ENCODE peak calls at places on chromosomes 4 and X, in nine cellular contexts. One of them, this sample, is unnamed.

GRCh38 chr4:113146876-113147358 is 97.5 kb downstream of the ANK2 start:
- DNase-seq in osteocyte: no peak
- DNase-seq in heart right ventricle: no peak
- DNase-seq in HepG2: peak; percentile 73
- DNase-seq in fibroblast of the aortic adventitia: peak; percentile 50
- DNase-seq in tibial nerve: no peak
- DNase-seq in mammary epithelial cell: no peak
- DNase-seq in GM12864: no peak
- DNase-seq in A549: no peak
- DNase-seq in this sample: no peak

GRCh38 chr4:8189551-8190466 is 9.3 kb upstream of the SH3TC1 start:
- DNase-seq in osteocyte: no peak
- DNase-seq in heart right ventricle: no peak
- DNase-seq in HepG2: no peak
- DNase-seq in fibroblast of the aortic adventitia: no peak
- DNase-seq in tibial nerve: no peak
- DNase-seq in mammary epithelial cell: no peak
- DNase-seq in GM12864: no peak
- DNase-seq in A549: no peak
- DNase-seq in this sample: no peak

GRCh38 chr4:4914059-4914820 is 54.8 kb downstream of the MSX1 start:
- DNase-seq in osteocyte: peak; percentile 64
- DNase-seq in heart right ventricle: no peak
- DNase-seq in HepG2: no peak
- DNase-seq in fibroblast of the aortic adventitia: peak; percentile 86
- DNase-seq in tibial nerve: peak; percentile 34
- DNase-seq in mammary epithelial cell: peak; percentile 32
- DNase-seq in GM12864: no peak
- DNase-seq in A549: no peak
- DNase-seq in this sample: no peak

GRCh38 chr4:174377613-174378012 is 93.9 kb downstream of the CEP44 start:
- DNase-seq in osteocyte: no peak
- DNase-seq in heart right ventricle: no peak
- DNase-seq in HepG2: peak; percentile 30
- DNase-seq in fibroblast of the aortic adventitia: peak; percentile 14
- DNase-seq in tibial nerve: no peak
- DNase-seq in mammary epithelial cell: peak; percentile 17
- DNase-seq in GM12864: no peak
- DNase-seq in A549: no peak
- DNase-seq in this sample: no peak

GRCh38 chrX:135345328-135345645 is 36.0 kb downstream of the ETDC start:
- DNase-seq in osteocyte: no peak
- DNase-seq in heart right ventricle: peak; percentile 48
- DNase-seq in HepG2: no peak
- DNase-seq in fibroblast of the aortic adventitia: peak; percentile 67
- DNase-seq in tibial nerve: peak; percentile 42
- DNase-seq in mammary epithelial cell: peak; percentile 29
- DNase-seq in GM12864: no peak
- DNase-seq in A549: peak; percentile 5
- DNase-seq in this sample: no peak

GRCh38 chr4:73341454-73341853 is 62.6 kb upstream of the ALB start:
- DNase-seq in osteocyte: no peak
- DNase-seq in heart right ventricle: no peak
- DNase-seq in HepG2: peak; percentile 85
- DNase-seq in fibroblast of the aortic adventitia: peak; percentile 82
- DNase-seq in tibial nerve: no peak
- DNase-seq in mammary epithelial cell: peak; percentile 51
- DNase-seq in GM12864: no peak
- DNase-seq in A549: peak; percentile 15
- DNase-seq in this sample: no peak

GRCh38 chrX:68832516-68833447 is 4.0 kb downstream of the EFNB1 start:
- DNase-seq in osteocyte: peak; percentile 81
- DNase-seq in heart right ventricle: no peak
- DNase-seq in HepG2: no peak
- DNase-seq in fibroblast of the aortic adventitia: no peak
- DNase-seq in tibial nerve: no peak
- DNase-seq in mammary epithelial cell: no peak
- DNase-seq in GM12864: no peak
- DNase-seq in A549: no peak
- DNase-seq in this sample: no peak

GRCh38 chr4:37953620-37954325 is 6.4 kb upstream of the PTTG2 start:
- DNase-seq in osteocyte: no peak
- DNase-seq in heart right ventricle: no peak
- DNase-seq in HepG2: peak; percentile 18
- DNase-seq in fibroblast of the aortic adventitia: peak; percentile 37
- DNase-seq in tibial nerve: no peak
- DNase-seq in mammary epithelial cell: no peak
- DNase-seq in GM12864: no peak
- DNase-seq in A549: no peak
- DNase-seq in this sample: no peak

GRCh38 chr4:182015893-182016292 is 227.3 kb upstream of the TENM3 start:
- DNase-seq in osteocyte: no peak
- DNase-seq in heart right ventricle: no peak
- DNase-seq in HepG2: no peak
- DNase-seq in fibroblast of the aortic adventitia: no peak
- DNase-seq in tibial nerve: no peak
- DNase-seq in mammary epithelial cell: peak; percentile 37
- DNase-seq in GM12864: peak; percentile 15
- DNase-seq in A549: no peak
- DNase-seq in this sample: no peak

GRCh38 chr4:10074076-10074766 is 42.4 kb downstream of the WDR1 start:
- DNase-seq in osteocyte: no peak
- DNase-seq in heart right ventricle: no peak
- DNase-seq in HepG2: no peak
- DNase-seq in fibroblast of the aortic adventitia: no peak
- DNase-seq in tibial nerve: no peak
- DNase-seq in mammary epithelial cell: no peak
- DNase-seq in GM12864: no peak
- DNase-seq in A549: no peak
- DNase-seq in this sample: no peak

GRCh38 chr4:82842593-82842992 is 44.0 kb upstream of the SCD5 start:
- DNase-seq in osteocyte: no peak
- DNase-seq in heart right ventricle: no peak
- DNase-seq in HepG2: peak; percentile 13
- DNase-seq in fibroblast of the aortic adventitia: peak; percentile 20
- DNase-seq in tibial nerve: no peak
- DNase-seq in mammary epithelial cell: no peak
- DNase-seq in GM12864: no peak
- DNase-seq in A549: peak; percentile 6
- DNase-seq in this sample: no peak

GRCh38 chrX:18793601-18794089 is 86.2 kb downstream of the PPEF1 start:
- DNase-seq in osteocyte: no peak
- DNase-seq in heart right ventricle: no peak
- DNase-seq in HepG2: peak; percentile 1
- DNase-seq in fibroblast of the aortic adventitia: no peak
- DNase-seq in tibial nerve: no peak
- DNase-seq in mammary epithelial cell: no peak
- DNase-seq in GM12864: no peak
- DNase-seq in A549: peak; percentile 18
- DNase-seq in this sample: no peak

GRCh38 chr4:17762705-17763104 is 18.7 kb downstream of the FAM184B start:
- DNase-seq in osteocyte: no peak
- DNase-seq in heart right ventricle: no peak
- DNase-seq in HepG2: peak; percentile 25
- DNase-seq in fibroblast of the aortic adventitia: peak; percentile 50
- DNase-seq in tibial nerve: no peak
- DNase-seq in mammary epithelial cell: peak; percentile 67
- DNase-seq in GM12864: no peak
- DNase-seq in A549: no peak
- DNase-seq in this sample: no peak

GRCh38 chr4:151129801-151130200 is 30.4 kb downstream of the RPS3A start:
- DNase-seq in osteocyte: no peak
- DNase-seq in heart right ventricle: no peak
- DNase-seq in HepG2: no peak
- DNase-seq in fibroblast of the aortic adventitia: no peak
- DNase-seq in tibial nerve: no peak
- DNase-seq in mammary epithelial cell: no peak
- DNase-seq in GM12864: no peak
- DNase-seq in A549: no peak
- DNase-seq in this sample: no peak

DNA sequence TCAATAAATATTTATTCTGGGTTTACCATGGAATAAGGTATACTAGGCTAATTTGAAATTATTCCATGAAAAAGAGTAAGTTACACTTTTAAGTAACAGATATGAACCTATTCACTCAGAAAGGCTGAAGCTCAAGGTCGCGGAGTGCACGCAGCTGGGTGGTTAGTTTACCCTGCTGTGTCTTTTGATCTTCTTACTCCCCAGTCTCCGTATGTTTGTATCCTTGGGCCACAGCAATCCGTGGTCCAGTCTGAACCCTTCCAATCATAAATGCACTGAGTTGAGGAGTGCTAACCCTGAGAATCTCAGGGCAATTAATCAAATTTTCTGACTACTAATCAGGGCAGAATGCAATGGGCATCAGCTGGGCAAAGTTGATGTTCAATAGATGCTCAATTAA is 33.9 kb downstream of the RPS3A start:
- DNase-seq in osteocyte: no peak
- DNase-seq in heart right ventricle: no peak
- DNase-seq in HepG2: no peak
- DNase-seq in fibroblast of the aortic adventitia: no peak
- DNase-seq in tibial nerve: no peak
- DNase-seq in mammary epithelial cell: no peak
- DNase-seq in GM12864: no peak
- DNase-seq in A549: no peak
- DNase-seq in this sample: no peak
- TF ChIP-seq CTCF in osteocyte: no peak
- TF ChIP-seq CTCF in heart right ventricle: no peak
- TF ChIP-seq CTCF in HepG2: no peak
- TF ChIP-seq CTCF in fibroblast of the aortic adventitia: no peak
- TF ChIP-seq CTCF in tibial nerve: no peak
- TF ChIP-seq CTCF in mammary epithelial cell: no peak
- TF ChIP-seq CTCF in GM12864: no peak
- TF ChIP-seq CTCF in A549: no peak
- TF ChIP-seq CTCF in this sample: no peak

GRCh38 chrX:8845060-8845459 is 43.9 kb upstream of the FAM9A start:
- DNase-seq in osteocyte: no peak
- DNase-seq in heart right ventricle: no peak
- DNase-seq in HepG2: no peak
- DNase-seq in fibroblast of the aortic adventitia: peak; percentile 19
- DNase-seq in tibial nerve: no peak
- DNase-seq in mammary epithelial cell: no peak
- DNase-seq in GM12864: no peak
- DNase-seq in A549: peak; percentile 62
- DNase-seq in this sample: no peak
- TF ChIP-seq CTCF in osteocyte: peak; percentile 8
- TF ChIP-seq CTCF in heart right ventricle: no peak
- TF ChIP-seq CTCF in HepG2: no peak
- TF ChIP-seq CTCF in fibroblast of the aortic adventitia: peak; percentile 5
- TF ChIP-seq CTCF in tibial nerve: no peak
- TF ChIP-seq CTCF in mammary epithelial cell: peak; percentile 4
- TF ChIP-seq CTCF in GM12864: no peak
- TF ChIP-seq CTCF in A549: peak; percentile 16
- TF ChIP-seq CTCF in this sample: no peak

GRCh38 chrX:120999413-120999812 is 13.9 kb upstream of the CT47A1 start:
- DNase-seq in osteocyte: no peak
- DNase-seq in heart right ventricle: no peak
- DNase-seq in HepG2: no peak
- DNase-seq in fibroblast of the aortic adventitia: no peak
- DNase-seq in tibial nerve: no peak
- DNase-seq in mammary epithelial cell: no peak
- DNase-seq in GM12864: no peak
- DNase-seq in A549: no peak
- DNase-seq in this sample: no peak

GRCh38 chrX:121000589-121000988 is 15.0 kb upstream of the CT47A1 start:
- DNase-seq in osteocyte: no peak
- DNase-seq in heart right ventricle: no peak
- DNase-seq in HepG2: peak; percentile 30
- DNase-seq in fibroblast of the aortic adventitia: peak; percentile 22
- DNase-seq in tibial nerve: no peak
- DNase-seq in mammary epithelial cell: peak; percentile 33
- DNase-seq in GM12864: peak; percentile 7
- DNase-seq in A549: no peak
- DNase-seq in this sample: no peak
- TF ChIP-seq CTCF in osteocyte: peak; percentile 27
- TF ChIP-seq CTCF in heart right ventricle: peak; percentile 28
- TF ChIP-seq CTCF in HepG2: peak; percentile 57
- TF ChIP-seq CTCF in fibroblast of the aortic adventitia: peak; percentile 25
- TF ChIP-seq CTCF in tibial nerve: no peak
- TF ChIP-seq CTCF in mammary epithelial cell: peak; percentile 25
- TF ChIP-seq CTCF in GM12864: peak; percentile 39
- TF ChIP-seq CTCF in A549: peak; percentile 43
- TF ChIP-seq CTCF in this sample: no peak

GRCh38 chr4:52103314-52103713 is 52.2 kb downstream of the SPATA18 start:
- DNase-seq in osteocyte: no peak
- DNase-seq in heart right ventricle: no peak
- DNase-seq in HepG2: no peak
- DNase-seq in fibroblast of the aortic adventitia: peak; percentile 56
- DNase-seq in tibial nerve: no peak
- DNase-seq in mammary epithelial cell: peak; percentile 40
- DNase-seq in GM12864: no peak
- DNase-seq in A549: no peak
- DNase-seq in this sample: no peak
- TF ChIP-seq CTCF in osteocyte: peak; percentile 52
- TF ChIP-seq CTCF in heart right ventricle: peak; percentile 34
- TF ChIP-seq CTCF in HepG2: peak; percentile 42
- TF ChIP-seq CTCF in fibroblast of the aortic adventitia: peak; percentile 54
- TF ChIP-seq CTCF in tibial nerve: no peak
- TF ChIP-seq CTCF in mammary epithelial cell: peak; percentile 25
- TF ChIP-seq CTCF in GM12864: no peak
- TF ChIP-seq CTCF in A549: peak; percentile 25
- TF ChIP-seq CTCF in this sample: no peak

DNA sequence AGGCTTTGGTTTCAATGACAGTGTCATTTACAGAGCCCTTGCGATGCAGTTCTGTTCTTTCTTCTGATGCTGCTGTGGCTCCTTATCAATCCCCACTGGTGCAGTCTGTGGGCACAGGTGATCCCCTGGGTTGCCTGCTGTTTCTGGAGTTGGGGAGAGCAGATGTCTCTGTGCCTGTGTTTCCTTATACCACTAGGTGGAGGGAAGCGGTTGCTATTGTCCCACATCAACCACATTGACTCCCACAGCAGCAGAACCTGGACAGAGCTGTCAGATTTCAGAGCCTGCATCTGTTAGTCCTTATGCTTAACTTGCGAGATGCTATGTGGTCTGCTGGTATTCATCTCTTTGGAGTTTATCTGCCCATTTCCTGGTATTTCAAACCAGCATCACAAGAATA is 57.7 kb downstream of the NEIL3 start:
- DNase-seq in osteocyte: no peak
- DNase-seq in heart right ventricle: no peak
- DNase-seq in HepG2: peak; percentile 24
- DNase-seq in fibroblast of the aortic adventitia: peak; percentile 28
- DNase-seq in tibial nerve: no peak
- DNase-seq in mammary epithelial cell: peak; percentile 12
- DNase-seq in GM12864: no peak
- DNase-seq in A549: no peak
- DNase-seq in this sample: no peak
- TF ChIP-seq CTCF in osteocyte: no peak
- TF ChIP-seq CTCF in heart right ventricle: no peak
- TF ChIP-seq CTCF in HepG2: peak; percentile 39
- TF ChIP-seq CTCF in fibroblast of the aortic adventitia: peak; percentile 38
- TF ChIP-seq CTCF in tibial nerve: no peak
- TF ChIP-seq CTCF in mammary epithelial cell: peak; percentile 10
- TF ChIP-seq CTCF in GM12864: no peak
- TF ChIP-seq CTCF in A549: no peak
- TF ChIP-seq CTCF in this sample: no peak